ENCODE peak calls at places on chromosomes 4 and X, in six cellular contexts. X is heart right ventricle, E is cardiac muscle cell, U is stomach, V is lung, M is cardiac fibroblast. I is an unnamed sample.

GRCh38 chr4:53804719-53805118 is 213.4 kb upstream of the LNX1 start:
- DNase-seq in X (no peak), E (no peak), M (peak), U (peak), V (no peak), I (peak)

GRCh38 chrX:107029752-107030151 is 29.7 kb upstream of the MORC4 start:
- DNase-seq in E (no peak), M (no peak), U (no peak), V (no peak), X (no peak), I (no peak)

GRCh38 chr4:134390327-134390726 is 188.7 kb upstream of the PABPC4L start:
- DNase-seq in E (no peak), U (no peak), M (no peak), V (no peak), X (no peak), I (no peak)

GRCh38 chr4:76549765-76550164 is 114.7 kb downstream of the SHROOM3 start:
- DNase-seq in X (no peak), M (no peak), V (no peak), E (no peak), U (no peak), I (no peak)

GRCh38 chrX:68901512-68901911 is 72.7 kb downstream of the EFNB1 start:
- DNase-seq in M (no peak), E (no peak), X (no peak), U (no peak), V (no peak), I (no peak)

GRCh38 chrX:67961516-67961915 is 417.7 kb downstream of the AR start:
- DNase-seq in M (no peak), X (no peak), E (no peak), V (no peak), U (no peak), I (no peak)

GRCh38 chrX:20418379-20418778 is 151.7 kb upstream of the RPS6KA3 start:
- DNase-seq in X (no peak), U (no peak), M (no peak), E (no peak), V (no peak), I (peak)

GRCh38 chr4:87092389-87093141 is 127.9 kb downstream of the KLHL8 start:
- DNase-seq in U (peak), X (peak), E (peak), M (peak), V (peak), I (peak)

GRCh38 chr4:8556341-8557150 is 23.6 kb upstream of the GPR78 start:
- DNase-seq in E (no peak), U (no peak), V (no peak), M (peak), X (no peak), I (no peak)

GRCh38 chr4:44017422-44017739 is 431.2 kb downstream of the KCTD8 start:
- DNase-seq in X (no peak), V (no peak), M (no peak), U (no peak), E (no peak), I (no peak)

GRCh38 chrX:121642415-121642814 is 595.0 kb downstream of the GLUD2 start:
- DNase-seq in X (no peak), M (peak), U (no peak), E (no peak), V (no peak), I (no peak)

GRCh38 chr4:186621959-186622553 is 66.7 kb upstream of the MTNR1A start:
- DNase-seq in U (no peak), E (no peak), V (no peak), M (peak), X (no peak), I (no peak)

GRCh38 chr4:139655116-139655515 is 10.5 kb upstream of the MGST2 start:
- DNase-seq in E (peak), M (peak), X (no peak), U (no peak), V (no peak), I (no peak)

GRCh38 chr4:44988011-44988410 is 261.7 kb upstream of the GNPDA2 start:
- DNase-seq in V (no peak), M (no peak), X (no peak), U (no peak), E (no peak), I (no peak)

GRCh38 chr4:86497980-86498379 is 96.1 kb upstream of the PTPN13 start:
- DNase-seq in M (peak), V (no peak), U (no peak), X (peak), E (no peak), I (no peak)

GRCh38 chr4:85744950-85745349 is 270.0 kb downstream of the ARHGAP24 start:
- DNase-seq in E (no peak), M (no peak), U (no peak), V (no peak), X (no peak), I (no peak)

GRCh38 chr4:67539830-67540229 is 5.5 kb downstream of the CENPC start:
- DNase-seq in E (no peak), X (no peak), M (no peak), V (no peak), U (no peak), I (no peak)

GRCh38 chrX:63746278-63746677 is 38.7 kb downstream of the ARHGEF9 start:
- DNase-seq in M (no peak), E (no peak), X (no peak), U (no peak), V (no peak), I (no peak)

GRCh38 chrX:154793084-154793483 is 12.2 kb downstream of the MPP1 start:
- DNase-seq in X (no peak), M (no peak), V (no peak), E (no peak), U (no peak), I (no peak)

GRCh38 chrX:115960440-115961084 is 210.0 kb upstream of the AGTR2 start:
- DNase-seq in X (no peak), V (no peak), U (no peak), E (no peak), M (no peak), I (no peak)

GRCh38 chr4:82708982-82709381 is 89.6 kb downstream of the SCD5 start:
- DNase-seq in V (no peak), M (no peak), E (no peak), U (no peak), X (no peak), I (no peak)

GRCh38 chr4:124018383-124019317 is 622.1 kb downstream of the SPRY1 start:
- DNase-seq in E (peak), M (peak), U (no peak), V (peak), X (peak), I (peak)

GRCh38 chr4:169906821-169907220 is 119.4 kb downstream of the MFAP3L start:
- DNase-seq in U (no peak), E (no peak), V (no peak), M (no peak), X (no peak), I (no peak)

GRCh38 chr4:129138762-129139496 is 43.0 kb downstream of the C4orf33 start:
- DNase-seq in M (no peak), X (no peak), E (no peak), V (no peak), U (no peak), I (no peak)

GRCh38 chr4:26362745-26363439 is 42.1 kb downstream of the RBPJ start:
- DNase-seq in U (no peak), M (peak), V (no peak), E (no peak), X (no peak), I (no peak)

GRCh38 chr4:31573554-31573953 is 853.4 kb downstream of the PCDH7 start:
- DNase-seq in M (no peak), X (no peak), U (no peak), V (no peak), E (no peak), I (no peak)

GRCh38 chrX:30039768-30040167 is 175.6 kb upstream of the MAGEB2 start:
- DNase-seq in X (no peak), U (no peak), V (no peak), M (peak), E (no peak), I (no peak)

GRCh38 chr4:19592391-19592790 is 659.3 kb upstream of the SLIT2 start:
- DNase-seq in U (no peak), V (no peak), M (peak), E (no peak), X (no peak), I (no peak)

GRCh38 chrX:77668391-77669237 is 117.4 kb downstream of the ATRX start:
- DNase-seq in V (no peak), M (peak), X (no peak), E (no peak), U (no peak), I (no peak)

GRCh38 chr4:125010776-125011503 is 298.4 kb upstream of the ANKRD50 start:
- DNase-seq in M (peak), V (no peak), E (no peak), U (no peak), X (no peak), I (no peak)

GRCh38 chr4:71188197-71188625 is 150.6 kb upstream of the SLC4A4 start:
- DNase-seq in U (no peak), E (peak), M (no peak), X (no peak), V (no peak), I (no peak)

GRCh38 chr4:171390626-171391025 is 422.6 kb upstream of the GALNTL6 start:
- DNase-seq in U (no peak), X (no peak), E (no peak), V (no peak), M (no peak), I (no peak)

GRCh38 chr4:109411964-109412363 is 21.7 kb upstream of the SEC24B start:
- DNase-seq in V (no peak), E (peak), M (no peak), X (peak), U (peak), I (no peak)

GRCh38 chr4:99612281-99612680 is 37.7 kb downstream of the MTTP start:
- DNase-seq in U (no peak), E (no peak), M (no peak), X (no peak), V (no peak), I (no peak)

GRCh38 chrX:52265713-52266112 is 81.0 kb downstream of the MAGED4 start:
- DNase-seq in U (no peak), X (no peak), M (no peak), V (no peak), E (no peak), I (no peak)

DNA sequence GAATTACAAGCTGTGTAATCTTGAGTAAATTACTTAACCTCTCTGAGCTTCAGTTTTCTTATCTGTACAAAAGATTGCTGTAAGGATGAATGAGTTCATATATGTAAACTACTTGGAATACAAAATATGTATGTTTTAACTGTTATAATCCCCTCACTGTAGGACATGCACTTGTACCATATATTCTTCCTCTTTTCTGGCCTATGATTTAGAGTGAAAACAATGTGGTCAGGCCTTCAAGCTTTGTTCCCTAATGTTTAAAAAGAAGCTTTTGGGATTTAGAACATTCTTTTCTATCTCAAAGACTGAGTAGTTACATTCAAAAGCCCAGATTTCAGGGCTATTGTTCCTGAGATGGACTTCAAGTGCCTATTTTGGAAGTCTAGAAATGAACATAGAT is 26.7 kb upstream of the GPRIN3 start:
- DNase-seq in M (no peak), X (no peak), E (no peak), V (no peak), U (no peak), I (no peak)
- TF ChIP-seq CTCF in M (no peak), X (no peak), E (no peak), V (no peak), U (no peak), I (no peak)

GRCh38 chr4:179398414-179398813 is 1956.2 kb upstream of the AGA start:
- DNase-seq in U (no peak), E (no peak), X (no peak), V (no peak), M (no peak), I (no peak)

GRCh38 chr4:179399054-179399782 is 1957.0 kb upstream of the AGA start:
- DNase-seq in U (no peak), E (no peak), V (no peak), M (no peak), X (no peak), I (no peak)
- H3K4me3 ChIP-seq in U (no peak), E (no peak), V (no peak), M (no peak), X (no peak), I (no peak)

DNA sequence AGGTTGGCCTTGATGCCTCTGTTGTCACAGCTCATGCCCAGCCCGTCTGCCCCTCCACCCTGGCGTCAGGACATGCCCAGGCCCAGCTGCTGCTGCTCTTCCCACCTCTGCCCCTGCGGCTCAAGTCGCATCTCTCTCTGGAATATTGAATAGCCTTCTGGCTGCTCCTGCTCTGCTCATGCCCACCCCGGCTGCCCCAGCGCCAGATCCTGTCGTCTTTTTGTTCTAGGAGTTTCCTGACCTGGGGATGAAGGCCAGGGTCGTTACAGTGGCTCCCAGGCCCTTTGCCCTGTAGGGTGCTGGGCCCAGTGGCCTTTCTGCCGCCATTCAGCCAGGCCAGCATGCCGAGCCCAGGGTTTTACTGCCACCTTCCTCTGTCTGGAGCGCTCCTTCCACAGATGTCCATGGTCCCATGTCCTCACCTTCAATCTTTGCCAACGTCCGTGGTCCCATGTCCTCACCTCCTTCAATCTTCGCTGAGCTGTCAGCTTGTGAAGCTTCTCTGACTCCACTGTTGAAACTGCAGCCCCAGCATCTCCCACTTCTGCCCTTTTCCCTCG is 9.7 kb downstream of the MAEA start:
- DNase-seq in X (no peak), U (no peak), E (no peak), V (no peak), M (no peak), I (no peak)
- TF ChIP-seq CTCF in X (no peak), U (no peak), E (no peak), V (no peak), M (no peak), I (no peak)

DNA sequence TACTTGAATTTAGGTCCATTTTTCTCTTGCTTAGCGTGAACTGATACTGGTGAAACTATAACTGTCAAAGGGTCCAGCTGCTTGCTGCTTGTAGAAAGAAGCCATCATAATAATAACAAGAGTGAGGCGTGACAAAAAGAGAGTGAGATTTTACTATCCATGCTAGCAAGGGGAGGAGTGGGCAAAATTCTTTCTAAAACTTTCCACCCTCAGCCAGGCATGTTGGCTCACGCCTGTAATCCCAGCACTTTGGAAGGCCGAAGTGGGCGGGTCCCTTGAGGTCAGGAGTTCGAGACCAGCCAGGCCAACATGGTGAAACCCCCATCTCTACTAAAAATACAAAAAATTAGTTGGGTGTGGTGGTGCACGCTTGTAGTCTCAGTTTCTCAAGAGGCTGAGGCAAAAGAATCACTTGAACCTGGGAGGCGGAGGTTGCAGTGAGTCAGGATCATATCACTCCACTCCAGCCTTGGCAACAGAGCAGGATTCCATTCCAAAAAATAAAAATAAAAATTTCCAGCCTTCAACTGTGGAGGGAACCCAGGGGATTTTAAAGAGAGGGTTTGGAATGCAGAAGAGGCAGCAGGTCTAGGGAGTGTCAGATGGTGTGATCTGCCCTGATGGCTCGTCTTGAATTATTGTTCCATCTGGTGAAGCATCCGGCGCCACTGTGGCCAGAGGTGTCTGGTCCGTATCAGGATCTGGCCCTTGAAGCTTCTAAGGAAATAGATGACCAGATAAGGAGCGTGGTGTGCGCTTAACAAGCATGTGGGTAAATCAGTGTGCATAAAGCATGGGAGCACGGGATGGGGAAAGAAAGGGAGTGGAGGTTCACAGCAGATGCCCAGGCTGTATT is 51.8 kb downstream of the LRP2BP start:
- DNase-seq in V (no peak), M (peak), X (peak), U (no peak), E (no peak), I (no peak)
- H3K4me3 ChIP-seq in V (no peak), M (peak), X (no peak), U (no peak), E (no peak), I (no peak)

DNA sequence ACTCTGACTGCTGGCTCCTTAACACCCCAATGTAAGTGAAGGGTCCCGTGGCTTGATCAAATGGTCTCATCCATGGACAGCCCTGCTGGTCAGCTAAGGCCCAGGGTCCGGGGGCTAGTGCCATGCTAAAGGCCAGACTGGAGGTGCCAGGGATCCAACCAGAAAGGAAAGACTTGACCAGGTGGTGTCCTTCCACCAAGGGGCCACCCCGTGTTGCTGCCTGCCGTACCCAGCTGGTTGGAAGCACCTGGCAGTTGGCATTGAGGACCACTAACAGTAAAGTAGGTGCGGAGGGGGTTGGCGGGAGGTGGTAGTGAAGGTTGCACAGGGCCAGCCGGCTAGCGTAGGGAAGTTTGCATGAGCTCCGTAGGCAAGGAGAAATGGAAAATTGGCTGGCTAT is 1.7 kb upstream of the IL1RAPL2 start:
- DNase-seq in U (no peak), E (no peak), V (no peak), M (no peak), X (no peak), I (no peak)
- TF ChIP-seq CTCF in U (no peak), E (no peak), V (no peak), M (no peak), X (no peak), I (no peak)

I was measured in Peyer's patch.